ENCODE peak calls at places on chromosomes 12 and 14, in eight cellular contexts. H, S, P, M, K, U, Q and O are unnamed samples.

GRCh38 chr14:50318031-50318626 is 6.0 kb downstream of the DMAC2L start:
- DNase-seq in H (no peak), S (no peak), P (peak), M (peak), K (no peak), U (no peak), Q (no peak), O (no peak)

GRCh38 chr14:75831455-75831854 is 150.3 kb downstream of the TGFB3 start:
- DNase-seq in H (no peak), S (no peak), P (peak), M (peak), K (peak), U (peak), Q (no peak), O (no peak)

GRCh38 chr12:92503977-92504966 is 198.5 kb upstream of the PLEKHG7 start:
- DNase-seq in H (no peak), S (no peak), P (no peak), M (no peak), K (peak), U (no peak), Q (no peak), O (no peak)

GRCh38 chr12:40650038-40650704 is 42.1 kb upstream of the CNTN1 start:
- DNase-seq in H (no peak), S (no peak), P (no peak), M (no peak), K (no peak), U (no peak), Q (no peak), O (no peak)

GRCh38 chr14:94936411-94936892 is 166.5 kb upstream of the GSC start:
- DNase-seq in H (peak), S (peak), P (peak), M (peak), K (no peak), U (no peak), Q (peak), O (peak)

GRCh38 chr14:78567343-78567742 is 397.2 kb downstream of the NRXN3 start:
- DNase-seq in H (no peak), S (no peak), P (peak), M (no peak), K (no peak), U (no peak), Q (no peak), O (no peak)

GRCh38 chr12:70876952-70877351 is 43.6 kb downstream of the PTPRR start:
- DNase-seq in H (no peak), S (no peak), P (peak), M (no peak), K (no peak), U (peak), Q (no peak), O (no peak)

GRCh38 chr12:18320036-18320617 is 58.8 kb downstream of the PIK3C2G start:
- DNase-seq in H (no peak), S (no peak), P (peak), M (peak), K (peak), U (peak), Q (no peak), O (peak)

GRCh38 chr12:99957866-99958466 is 26.8 kb downstream of the ANKS1B start:
- DNase-seq in H (no peak), S (no peak), P (no peak), M (no peak), K (no peak), U (no peak), Q (no peak), O (no peak)

GRCh38 chr12:122884091-122884826 is 11.7 kb downstream of the VPS37B start:
- DNase-seq in H (no peak), S (no peak), P (no peak), M (no peak), K (no peak), U (no peak), Q (no peak), O (no peak)

GRCh38 chr12:107593713-107594381 is 91.8 kb upstream of the PWP1 start:
- DNase-seq in H (no peak), S (no peak), P (peak), M (no peak), K (peak), U (peak), Q (no peak), O (no peak)